ENCODE peak calls at places on chromosomes 3 and 15, in four cellular contexts. J, S, O and Z are unnamed samples.

GRCh38 chr15:81893182-81893833 is 152.5 kb downstream of the MEX3B start:
- DNase-seq in J (no peak), S (no peak), O (no peak), Z (no peak)

GRCh38 chr3:40597441-40597840 is 72.7 kb downstream of the ZNF621 start:
- DNase-seq in J (no peak), S (no peak), O (no peak), Z (no peak)

GRCh38 chr15:88890495-88890894 is 4.8 kb downstream of the HAPLN3 start:
- DNase-seq in J (no peak), S (no peak), O (no peak), Z (no peak)

GRCh38 chr15:53811530-53811929 is 52.1 kb upstream of the WDR72 start:
- DNase-seq in J (no peak), S (no peak), O (no peak), Z (peak)

GRCh38 chr15:59438891-59439290 is 905 bp downstream of the FAM81A start:
- DNase-seq in J (no peak), S (no peak), O (no peak), Z (no peak)

GRCh38 chr3:45054196-45054857 is 28.2 kb downstream of the CLEC3B start:
- DNase-seq in J (no peak), S (no peak), O (no peak), Z (no peak)

GRCh38 chr3:4808637-4809036 is 170.6 kb upstream of the BHLHE40 start:
- DNase-seq in J (no peak), S (no peak), O (no peak), Z (no peak)

GRCh38 chr3:22729981-22730380 is 473.1 kb upstream of the UBE2E2 start:
- DNase-seq in J (peak), S (no peak), O (no peak), Z (peak)

GRCh38 chr3:188776447-188776846 is 395.3 kb upstream of the TPRG1 start:
- DNase-seq in J (no peak), S (no peak), O (no peak), Z (no peak)

GRCh38 chr3:133505813-133506212 is 67.7 kb upstream of the CDV3 start:
- DNase-seq in J (no peak), S (no peak), O (no peak), Z (no peak)

GRCh38 chr15:38217181-38217580 is 35.5 kb upstream of the SPRED1 start:
- DNase-seq in J (no peak), S (no peak), O (no peak), Z (no peak)

GRCh38 chr3:179046497-179047353 is 24.9 kb downstream of the ZMAT3 start:
- DNase-seq in J (no peak), S (no peak), O (no peak), Z (no peak)

GRCh38 chr3:52483577-52484495 is 11.3 kb upstream of the STAB1 start:
- DNase-seq in J (no peak), S (peak), O (no peak), Z (peak)

GRCh38 chr3:150323770-150324169 is 84.3 kb upstream of the TSC22D2 start:
- DNase-seq in J (no peak), S (no peak), O (no peak), Z (no peak)